ENCODE peak calls at places on chromosomes 4 and X, in six cellular contexts. Z is uterus, J is kidney, M is left ventricle myocardium inferior, H is natural killer cell, D is choroid plexus epithelial cell. T is an unnamed sample.

GRCh38 chr4:140935259-140935658 is 179.1 kb upstream of the TBC1D9 start:
- DNase-seq in Z (peak), J (no peak), M (no peak), H (no peak), D (no peak), T (no peak)

GRCh38 chr4:1285790-1286553 is 3.7 kb upstream of the MAEA start:
- DNase-seq in Z (no peak), J (peak), M (no peak), H (peak), D (no peak), T (no peak)

GRCh38 chr4:157005193-157005592 is 33.6 kb upstream of the PDGFC start:
- DNase-seq in Z (no peak), J (no peak), M (no peak), H (no peak), D (no peak), T (no peak)

GRCh38 chr4:8940792-8941491 is 69.3 kb upstream of the HMX1 start:
- DNase-seq in Z (no peak), J (no peak), M (no peak), H (no peak), D (no peak), T (no peak)

GRCh38 chrX:153517941-153518834 is 746 bp downstream of the ATP2B3 start:
- DNase-seq in Z (no peak), J (no peak), M (no peak), H (no peak), D (no peak), T (no peak)

GRCh38 chrX:130467936-130468335 is 66.1 kb downstream of the RBMX2 start:
- DNase-seq in Z (no peak), J (no peak), M (no peak), H (no peak), D (no peak), T (no peak)

GRCh38 chr4:46676364-46676763 is 232.7 kb downstream of the COX7B2 start:
- DNase-seq in Z (no peak), J (no peak), M (no peak), H (no peak), D (no peak), T (no peak)

GRCh38 chr4:179196511-179196910 is 1754.3 kb upstream of the AGA start:
- DNase-seq in Z (no peak), J (no peak), M (no peak), H (no peak), D (peak), T (no peak)

GRCh38 chr4:99381588-99382175 is 29.1 kb upstream of the ADH1C start:
- DNase-seq in Z (no peak), J (no peak), M (no peak), H (no peak), D (no peak), T (no peak)

GRCh38 chr4:7711330-7711963 is 228.2 kb downstream of the AFAP1 start:
- DNase-seq in Z (no peak), J (no peak), M (no peak), H (no peak), D (no peak), T (no peak)
- TF ChIP-seq CTCF in Z (no peak), J (no peak), M (no peak), H (no peak), D (no peak), T (no peak)

GRCh38 chr4:154078504-154079350 is 289.8 kb upstream of the SFRP2 start:
- DNase-seq in Z (no peak), J (no peak), M (no peak), H (no peak), D (no peak), T (no peak)

GRCh38 chr4:154086247-154086646 is 297.4 kb upstream of the SFRP2 start:
- DNase-seq in Z (no peak), J (no peak), M (no peak), H (no peak), D (no peak), T (no peak)

GRCh38 chr4:154081391-154081790 is 292.5 kb upstream of the SFRP2 start:
- DNase-seq in Z (no peak), J (no peak), M (no peak), H (no peak), D (no peak), T (no peak)

GRCh38 chr4:154084864-154085263 is 296.0 kb upstream of the SFRP2 start:
- DNase-seq in Z (no peak), J (no peak), M (no peak), H (no peak), D (peak), T (no peak)

DNA sequence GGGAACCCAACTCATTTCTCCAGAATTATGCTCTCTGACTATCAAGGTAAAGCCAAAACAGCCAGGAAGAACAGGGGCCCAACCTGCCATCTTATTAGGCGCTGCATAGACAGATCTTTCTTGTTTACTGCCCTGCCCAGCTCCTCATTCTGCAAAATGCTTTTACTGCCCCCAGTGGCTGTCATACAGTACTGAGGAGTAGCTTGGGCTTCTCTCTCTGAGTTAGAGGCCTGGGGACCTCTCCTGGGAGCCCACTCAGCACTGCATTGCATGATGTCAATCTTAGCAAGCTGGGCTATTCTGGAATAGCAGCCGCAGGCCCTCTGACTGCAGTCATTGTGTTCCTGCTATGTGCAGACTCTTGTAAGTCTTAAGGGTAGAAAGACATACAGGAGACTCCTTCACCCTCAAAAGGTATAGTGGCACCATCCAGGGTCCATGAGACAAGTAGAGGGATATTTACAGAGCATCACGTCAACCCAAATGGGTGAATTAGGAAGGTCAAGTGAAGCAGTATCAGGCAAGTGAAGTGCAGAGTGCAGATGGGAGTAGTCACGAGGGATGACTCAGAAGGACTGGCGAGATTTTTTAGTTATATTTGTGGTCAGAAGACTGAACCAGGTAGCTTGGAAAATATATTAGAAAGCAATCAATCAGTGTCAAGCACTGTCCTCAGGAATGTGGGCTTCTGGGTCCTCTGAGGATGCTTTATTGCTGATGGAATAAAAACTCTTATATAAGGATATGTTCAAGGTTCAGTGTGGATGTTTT is 294.1 kb upstream of the SFRP2 start:
- DNase-seq in Z (no peak), J (no peak), M (no peak), H (no peak), D (peak), T (no peak)
- TF ChIP-seq CTCF in Z (no peak), J (no peak), M (no peak), H (no peak), D (peak), T (peak)

GRCh38 chrX:96770315-96770714 is 85.7 kb downstream of the DIAPH2 start:
- DNase-seq in Z (no peak), J (no peak), M (no peak), H (no peak), D (peak), T (no peak)
- TF ChIP-seq CTCF in Z (peak), J (peak), M (peak), H (peak), D (peak), T (peak)

GRCh38 chrX:97315939-97316338 is 432.2 kb downstream of the RPA4 start:
- DNase-seq in Z (no peak), J (no peak), M (no peak), H (no peak), D (no peak), T (no peak)
- TF ChIP-seq CTCF in Z (no peak), J (no peak), M (no peak), H (no peak), D (no peak), T (peak)

DNA sequence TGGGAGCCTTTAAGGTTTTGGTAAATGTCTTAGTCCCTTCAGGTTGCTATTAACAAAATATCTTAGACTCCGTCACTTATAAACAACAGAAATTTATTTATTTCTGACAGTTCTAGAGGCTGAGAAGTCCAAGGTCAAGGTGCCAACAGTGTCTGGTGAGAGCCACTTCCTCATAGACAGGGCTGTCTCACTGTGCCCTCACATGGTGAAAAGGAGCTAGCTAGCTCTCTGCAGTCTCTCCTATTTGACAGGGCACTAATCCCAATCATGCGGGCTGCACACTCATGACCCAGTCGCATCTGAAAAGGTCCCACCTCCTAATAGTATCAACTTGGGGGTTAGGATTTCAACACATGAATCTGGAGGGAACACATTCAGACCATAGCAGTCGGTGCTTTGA is 63.4 kb upstream of the KLF3 start:
- DNase-seq in Z (no peak), J (no peak), M (no peak), H (no peak), D (no peak), T (no peak)
- TF ChIP-seq CTCF in Z (no peak), J (no peak), M (no peak), H (no peak), D (no peak), T (no peak)

GRCh38 chr4:4752576-4753401 is 106.7 kb upstream of the MSX1 start:
- DNase-seq in Z (no peak), J (no peak), M (no peak), H (no peak), D (no peak), T (no peak)
- TF ChIP-seq CTCF in Z (no peak), J (no peak), M (no peak), H (no peak), D (no peak), T (no peak)

GRCh38 chr4:188821500-188821899 is 682.3 kb downstream of the TRIML1 start:
- DNase-seq in Z (no peak), J (no peak), M (no peak), H (no peak), D (no peak), T (no peak)
- TF ChIP-seq CTCF in Z (no peak), J (no peak), M (no peak), H (no peak), D (no peak), T (no peak)